ENCODE peak calls at places on chromosomes 7 and 10, in four cellular contexts. R, W, H and C are unnamed samples.

GRCh38 chr10:1938317-1938716 is 201.0 kb upstream of the ADARB2 start:
- DNase-seq in H (no peak), R (no peak), W (peak; percentile 54), C (no peak)

GRCh38 chr10:71868192-71868697 is 17.2 kb upstream of the PSAP start:
- DNase-seq in W (peak; percentile 85), H (no peak), R (peak; percentile 63), C (peak; percentile 55)

GRCh38 chr10:88754272-88754671 is 5.5 kb upstream of the LIPN start:
- DNase-seq in R (no peak), W (no peak), H (no peak), C (no peak)

GRCh38 chr7:140625908-140626868 is 14.4 kb downstream of the DENND2A start:
- DNase-seq in R (no peak), W (no peak), H (peak; percentile 48), C (peak; percentile 68)

GRCh38 chr7:503575-504111 is 16.0 kb downstream of the PDGFA start:
- DNase-seq in W (no peak), R (no peak), H (no peak), C (peak; percentile 95)

GRCh38 chr7:159226303-159226702 is 81.6 kb upstream of the VIPR2 start:
- DNase-seq in H (no peak), W (no peak), R (no peak), C (no peak)

GRCh38 chr10:28479366-28479765 is 53.6 kb upstream of the WAC start:
- DNase-seq in H (no peak), R (peak; percentile 66), W (no peak), C (no peak)

GRCh38 chr7:20201380-20201779 is 15.8 kb downstream of the MACC1 start:
- DNase-seq in W (no peak), R (no peak), H (peak; percentile 10), C (no peak)

GRCh38 chr7:107838024-107838423 is 35.0 kb upstream of the SLC26A3 start:
- DNase-seq in R (no peak), H (no peak), W (no peak), C (no peak)

GRCh38 chr7:2480071-2480410 is 3.8 kb upstream of the GRIFIN start:
- DNase-seq in R (no peak), H (no peak), W (no peak), C (no peak)

GRCh38 chr7:156639426-156640256 is 933 bp upstream of the RNF32 start:
- DNase-seq in H (peak; percentile 10), W (no peak), R (peak; percentile 65), C (no peak)

GRCh38 chr7:134625571-134625970 is 21.1 kb upstream of the BPGM start:
- DNase-seq in H (no peak), W (no peak), R (no peak), C (no peak)

GRCh38 chr7:32887395-32887794 is 4.2 kb downstream of the KBTBD2 start:
- DNase-seq in R (no peak), W (no peak), H (no peak), C (no peak)

GRCh38 chr7:115707684-115708341 is 322.8 kb downstream of the TFEC start:
- DNase-seq in H (no peak), R (no peak), W (no peak), C (no peak)

GRCh38 chr7:134755422-134756022 is 23.9 kb upstream of the CALD1 start:
- DNase-seq in H (peak; percentile 47), W (no peak), R (no peak), C (no peak)

GRCh38 chr10:34016541-34016940 is 682.1 kb upstream of the NRP1 start:
- DNase-seq in W (no peak), H (no peak), R (no peak), C (no peak)

GRCh38 chr7:16446508-16446907 is 19.0 kb downstream of the SOSTDC1 start:
- DNase-seq in W (no peak), R (no peak), H (no peak), C (no peak)

GRCh38 chr7:139393621-139394215 is 34.0 kb downstream of the LUC7L2 start:
- DNase-seq in R (no peak), W (no peak), H (no peak), C (no peak)

GRCh38 chr7:88075216-88075615 is 141.2 kb downstream of the ADAM22 start:
- DNase-seq in H (no peak), W (no peak), R (no peak), C (no peak)

GRCh38 chr10:69382382-69383117 is 34.2 kb downstream of the TACR2 start:
- DNase-seq in R (no peak), W (no peak), H (no peak), C (no peak)

GRCh38 chr10:5775705-5776104 is 37.5 kb downstream of the GDI2 start:
- DNase-seq in R (no peak), W (no peak), H (no peak), C (no peak)

GRCh38 chr10:89091501-89091900 is 100.9 kb downstream of the FAS start:
- DNase-seq in H (no peak), W (no peak), R (no peak), C (no peak)

GRCh38 chr7:28078036-28078901 is 102.3 kb downstream of the JAZF1 start:
- DNase-seq in W (peak; percentile 73), R (peak; percentile 40), H (peak; percentile 45), C (peak; percentile 39)

GRCh38 chr7:14717711-14718304 is 184.7 kb downstream of the DGKB start:
- DNase-seq in W (no peak), H (peak; percentile 19), R (no peak), C (no peak)

GRCh38 chr7:29995652-29996051 is 6.1 kb upstream of the SCRN1 start:
- DNase-seq in H (no peak), R (no peak), W (no peak), C (no peak)

GRCh38 chr7:150434240-150434639 is 16.2 kb upstream of the GIMAP8 start:
- DNase-seq in H (no peak), R (no peak), W (no peak), C (peak; percentile 6)

GRCh38 chr10:110735620-110736027 is 91.5 kb downstream of the RBM20 start:
- DNase-seq in W (no peak), R (no peak), H (no peak), C (no peak)

GRCh38 chr7:65264258-65264657 is 109.4 kb upstream of the ZNF92 start:
- DNase-seq in R (peak; percentile 5), W (no peak), H (no peak), C (no peak)

GRCh38 chr7:78197447-78197846 is 398.9 kb downstream of the PHTF2 start:
- DNase-seq in R (no peak), H (no peak), W (no peak), C (no peak)

GRCh38 chr10:62384057-62384446 is 9.9 kb downstream of the ZNF365 start:
- DNase-seq in H (no peak), R (no peak), W (peak; percentile 66), C (no peak)

GRCh38 chr10:99328579-99329237 is 448 bp upstream of the CNNM1 start:
- DNase-seq in R (no peak), H (no peak), W (no peak), C (no peak)

GRCh38 chr7:1669486-1669951 is 558 bp upstream of the ELFN1 start:
- DNase-seq in W (no peak), R (peak; percentile 21), H (no peak), C (no peak)

GRCh38 chr10:8815969-8816368 is 761.5 kb downstream of the GATA3 start:
- DNase-seq in W (no peak), H (no peak), R (no peak), C (no peak)

GRCh38 chr7:98627062-98627790 is 10.1 kb downstream of the NPTX2 start:
- DNase-seq in R (no peak), H (no peak), W (no peak), C (no peak)

GRCh38 chr7:98628418-98628817 is 11.3 kb downstream of the NPTX2 start:
- DNase-seq in H (no peak), R (no peak), W (no peak), C (no peak)

GRCh38 chr7:98630149-98630548 is 13.1 kb downstream of the NPTX2 start:
- DNase-seq in W (no peak), R (no peak), H (peak; percentile 55), C (no peak)

GRCh38 chr7:98630770-98631169 is 13.7 kb downstream of the NPTX2 start:
- DNase-seq in W (no peak), R (no peak), H (no peak), C (no peak)

GRCh38 chr7:98628916-98629525 is 11.9 kb downstream of the NPTX2 start:
- DNase-seq in H (peak; percentile 87), R (no peak), W (no peak), C (no peak)
- H3K9ac ChIP-seq in H (no peak overlapping the region), R (no peak overlapping the region), W (no peak overlapping the region), C (no peak overlapping the region)

DNA sequence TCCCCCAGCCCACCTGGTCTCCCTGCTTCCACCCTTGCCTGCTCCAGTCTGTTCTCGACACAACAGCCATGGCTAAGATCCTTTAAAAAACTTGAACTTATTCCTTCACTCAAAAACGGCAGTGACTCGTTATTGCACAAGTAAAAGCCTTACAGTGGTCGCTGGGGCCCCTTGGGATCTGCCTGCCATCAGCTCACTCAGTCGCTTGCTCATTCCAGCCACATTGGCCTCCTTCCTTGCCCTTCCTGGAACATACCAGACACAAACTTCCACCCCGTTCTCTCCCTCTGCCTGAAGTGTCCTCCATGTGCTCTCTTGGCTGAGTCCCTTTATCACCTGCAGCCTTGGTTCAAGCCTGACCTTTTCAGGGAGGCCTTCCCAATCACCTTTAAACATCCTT is 4.7 kb downstream of the CCNY start:
- DNase-seq in W (no peak), R (no peak), H (no peak), C (no peak)
- H3K4me3 ChIP-seq in W (peak overlapping the region; percentile 42), R (no peak overlapping the region), H (no peak overlapping the region), C (no peak overlapping the region)

GRCh38 chr10:115092555-115093285 is 445 bp upstream of the ATRNL1 start:
- DNase-seq in R (no peak), W (peak; percentile 79), H (peak; percentile 80), C (peak; percentile 18)

GRCh38 chr10:115095758-115096157 is 2.6 kb downstream of the ATRNL1 start:
- DNase-seq in W (no peak), R (no peak), H (no peak), C (no peak)

GRCh38 chr10:115093776-115094361 is 704 bp downstream of the ATRNL1 start:
- DNase-seq in H (peak; percentile 51), R (no peak), W (peak; percentile 67), C (no peak)

GRCh38 chr10:115093286-115093775 is at the start of gene ATRNL1:
- DNase-seq in W (peak; percentile 77), H (peak; percentile 76), R (no peak), C (no peak)

GRCh38 chr10:115094605-115095004 is 1.4 kb downstream of the ATRNL1 start:
- DNase-seq in W (no peak), R (no peak), H (no peak), C (no peak)
- H3K4me1 ChIP-seq in W (peaks cover 3% of the 10 kb centered on the region), R (no peaks in the 10 kb centered on the region), H (no peaks in the 10 kb centered on the region), C (no peaks in the 10 kb centered on the region)

GRCh38 chr10:50992356-50992866 is 81.9 kb upstream of the PRKG1 start:
- DNase-seq in W (no peak), H (peak; percentile 19), R (no peak), C (no peak)
- H3K9ac ChIP-seq in W (no peak overlapping the region), H (no peak overlapping the region), R (no peak overlapping the region), C (peak overlapping the region; percentile 83)

DNA sequence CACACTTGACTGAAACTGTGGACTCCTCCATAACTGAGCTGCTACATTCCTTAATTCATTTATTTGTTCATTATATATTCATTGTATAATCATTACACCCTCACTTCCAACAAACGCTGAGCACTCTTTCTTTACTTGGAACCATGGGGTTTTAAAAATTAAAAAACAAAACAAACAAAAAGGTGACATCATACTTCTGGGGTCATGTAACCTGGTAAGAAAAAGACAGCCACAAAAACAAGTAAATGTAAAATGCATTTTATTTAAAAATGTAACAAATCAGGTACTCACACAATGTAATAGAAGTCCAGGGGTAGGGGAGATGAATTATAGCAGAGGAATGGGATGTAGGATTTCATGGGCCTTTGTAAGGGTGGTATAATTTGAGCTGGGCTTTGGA is 25.1 kb downstream of the PLEKHS1 start:
- DNase-seq in W (no peak), R (no peak), H (no peak), C (no peak)
- H3K4me3 ChIP-seq in W (no peak overlapping the region), R (no peak overlapping the region), H (no peak overlapping the region), C (no peak overlapping the region)